ENCODE peak calls at places on chromosome 1, in six cellular contexts. R is OCI-LY7, T is fibroblast of lung, Q is psoas muscle, K is breast epithelium, X is substantia nigra. A is an unnamed sample.

GRCh38 chr1:37157634-37158033 is 123.3 kb upstream of the GRIK3 start:
- DNase-seq in R (no peak), T (no peak), Q (peak), K (no peak), X (no peak), A (no peak)

GRCh38 chr1:175332515-175332914 is 139.9 kb upstream of the KIAA0040 start:
- DNase-seq in R (no peak), T (no peak), Q (no peak), K (no peak), X (no peak), A (no peak)

GRCh38 chr1:56315293-56315942 is 263.9 kb downstream of the PLPP3 start:
- DNase-seq in R (no peak), T (no peak), Q (no peak), K (no peak), X (no peak), A (no peak)

GRCh38 chr1:209257021-209257420 is 326.5 kb upstream of the CAMK1G start:
- DNase-seq in R (no peak), T (no peak), Q (no peak), K (no peak), X (no peak), A (no peak)

GRCh38 chr1:119549719-119550141 is 42.7 kb downstream of the HSD3B1 start:
- DNase-seq in R (peak), T (peak), Q (no peak), K (no peak), X (peak), A (peak)

GRCh38 chr1:61301824-61302652 is 219.7 kb downstream of the NFIA start:
- DNase-seq in R (no peak), T (peak), Q (no peak), K (no peak), X (no peak), A (no peak)

GRCh38 chr1:65681101-65681500 is 111.6 kb upstream of the PDE4B start:
- DNase-seq in R (no peak), T (peak), Q (no peak), K (no peak), X (no peak), A (no peak)

GRCh38 chr1:181062800-181063428 is 25.6 kb upstream of the IER5 start:
- DNase-seq in R (no peak), T (peak), Q (peak), K (no peak), X (no peak), A (no peak)

GRCh38 chr1:217846733-217847132 is 215.6 kb downstream of the SPATA17 start:
- DNase-seq in R (no peak), T (no peak), Q (no peak), K (no peak), X (no peak), A (no peak)

GRCh38 chr1:61741682-61742619 is at the start of gene PATJ:
- DNase-seq in R (peak), T (no peak), Q (peak), K (peak), X (peak), A (peak)

GRCh38 chr1:109213345-109213823 is 334 bp upstream of the SARS1 start:
- DNase-seq in R (no peak), T (no peak), Q (no peak), K (no peak), X (no peak), A (no peak)

GRCh38 chr1:226664413-226665101 is 74.5 kb downstream of the ITPKB start:
- DNase-seq in R (no peak), T (peak), Q (peak), K (no peak), X (no peak), A (no peak)

GRCh38 chr1:165924096-165924495 is 96.7 kb downstream of the UCK2 start:
- DNase-seq in R (no peak), T (no peak), Q (no peak), K (no peak), X (no peak), A (no peak)

GRCh38 chr1:21574464-21575151 is 65.4 kb downstream of the ALPL start:
- DNase-seq in R (no peak), T (no peak), Q (peak), K (peak), X (no peak), A (no peak)

GRCh38 chr1:56688522-56689026 is 43.5 kb downstream of the PRKAA2 start:
- DNase-seq in R (no peak), T (peak), Q (no peak), K (no peak), X (no peak), A (no peak)

GRCh38 chr1:94100785-94101612 is 19.9 kb downstream of the ABCA4 start:
- DNase-seq in R (no peak), T (no peak), Q (no peak), K (no peak), X (no peak), A (no peak)

GRCh38 chr1:77120950-77121349 is 98.3 kb downstream of the PIGK start:
- DNase-seq in R (no peak), T (no peak), Q (no peak), K (no peak), X (no peak), A (no peak)

GRCh38 chr1:232263452-232263851 is 366.5 kb downstream of the SIPA1L2 start:
- DNase-seq in R (no peak), T (no peak), Q (no peak), K (no peak), X (no peak), A (no peak)

DNA sequence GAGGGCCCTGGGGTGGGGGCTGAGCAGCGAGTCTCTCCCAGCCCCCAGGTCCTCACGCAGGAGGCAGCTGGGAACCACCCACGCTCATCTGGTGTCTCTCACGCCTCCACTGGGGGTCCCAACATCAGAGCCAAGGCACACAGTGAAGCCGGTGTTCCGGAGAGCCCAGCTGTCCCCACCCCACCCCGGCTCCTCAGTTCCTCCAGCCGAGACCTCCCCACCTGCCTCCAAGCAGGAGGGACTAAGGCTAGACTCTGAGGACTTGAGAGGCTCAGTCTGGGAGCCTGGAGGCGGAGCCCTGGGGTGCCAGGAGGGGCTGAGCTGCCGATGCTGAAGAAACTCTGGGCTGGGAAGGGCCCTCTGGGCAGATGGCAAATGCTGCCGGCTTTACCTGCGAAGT is 1.6 kb upstream of the HPCA start:
- DNase-seq in R (no peak), T (no peak), Q (no peak), K (no peak), X (no peak), A (no peak)
- H3K27ac ChIP-seq in R (no peak), T (no peak), Q (no peak), K (no peak), X (no peak), A (no peak)

GRCh38 chr1:206004269-206004800 is 1.1 kb upstream of the RAB7B start:
- DNase-seq in R (no peak), T (peak), Q (no peak), K (no peak), X (no peak), A (no peak)
- H3K27ac ChIP-seq in R (no peak), T (no peak), Q (no peak), K (peak), X (no peak), A (no peak)

GRCh38 chr1:27538793-27539192 is 48.8 kb upstream of the WASF2 start:
- DNase-seq in R (no peak), T (peak), Q (no peak), K (no peak), X (no peak), A (no peak)
- H3K27ac ChIP-seq in R (no peak), T (peak), Q (peak), K (peak), X (no peak), A (no peak)

DNA sequence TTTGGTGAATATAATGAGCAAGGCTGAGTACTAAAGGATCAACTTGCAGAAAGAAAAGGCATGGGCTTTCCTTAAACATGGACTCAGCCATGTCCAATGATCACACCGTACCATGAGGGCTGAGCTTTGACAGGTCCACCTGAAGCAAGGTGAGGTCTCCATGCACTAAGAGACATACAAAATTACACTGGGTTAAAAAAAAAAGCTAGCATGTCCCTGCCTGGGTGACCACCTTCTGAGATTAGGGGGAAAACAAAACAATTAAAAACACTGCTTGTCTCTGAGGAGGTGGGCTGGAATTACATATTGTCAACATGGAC is 22.7 kb downstream of the DUSP10 start:
- DNase-seq in R (no peak), T (no peak), Q (no peak), K (no peak), X (no peak), A (no peak)
- H3K27ac ChIP-seq in R (no peak), T (peak), Q (no peak), K (peak), X (peak), A (peak)

DNA sequence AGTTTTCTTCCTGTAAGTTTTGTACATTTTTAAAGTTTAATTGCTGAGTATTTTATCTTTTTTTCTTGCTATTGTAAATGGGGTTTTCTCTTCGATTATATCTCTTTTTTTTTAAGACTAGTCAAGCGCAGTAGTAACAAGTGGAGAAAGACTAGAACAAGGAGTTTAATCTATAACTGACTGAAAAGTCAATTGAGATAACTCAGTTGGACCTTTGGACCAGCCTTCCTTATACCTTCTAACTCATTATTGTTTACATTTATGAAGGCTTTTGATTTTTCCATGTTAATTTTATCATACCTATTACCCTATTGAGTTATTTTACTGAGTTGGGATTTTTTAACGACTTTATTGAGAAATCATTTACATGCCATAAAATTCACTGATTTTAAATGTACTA is 81.2 kb downstream of the SMYD3 start:
- DNase-seq in R (no peak), T (no peak), Q (no peak), K (no peak), X (no peak), A (no peak)
- H3K27ac ChIP-seq in R (no peak), T (no peak), Q (no peak), K (no peak), X (no peak), A (no peak)

GRCh38 chr1:158049867-158050266 is 56.4 kb downstream of the KIRREL1 start:
- DNase-seq in R (no peak), T (peak), Q (no peak), K (no peak), X (no peak), A (no peak)

GRCh38 chr1:158048371-158049067 is 55.1 kb downstream of the KIRREL1 start:
- DNase-seq in R (no peak), T (no peak), Q (no peak), K (no peak), X (no peak), A (no peak)

GRCh38 chr1:158043232-158043631 is 49.8 kb downstream of the KIRREL1 start:
- DNase-seq in R (no peak), T (no peak), Q (no peak), K (no peak), X (no peak), A (no peak)

GRCh38 chr1:158045639-158046038 is 52.2 kb downstream of the KIRREL1 start:
- DNase-seq in R (no peak), T (peak), Q (no peak), K (no peak), X (no peak), A (no peak)

GRCh38 chr1:158046726-158047510 is 53.5 kb downstream of the KIRREL1 start:
- DNase-seq in R (no peak), T (no peak), Q (no peak), K (no peak), X (no peak), A (no peak)
- H3K27ac ChIP-seq in R (no peak), T (no peak), Q (no peak), K (no peak), X (no peak), A (no peak)

A was measured in caudate nucleus.